ENCODE peak calls at places on chromosomes 5 and 9, in seven cellular contexts. N, W, U, A, X, R and K are unnamed samples. For H3K9me3 and H3K4me1, the result is how much of the 10 kb centered on the place peaks cover.

GRCh38 chr5:52024363-52024762 is 641.1 kb downstream of the ISL1 start:
- DNase-seq in W (no peak), X (no peak), R (no peak), A (no peak), U (no peak), N (no peak), K (no peak)

GRCh38 chr5:111830333-111830732 is 73.3 kb upstream of the NREP start:
- DNase-seq in W (peak), R (no peak), N (no peak), X (no peak), U (no peak), A (no peak), K (no peak)

GRCh38 chr9:84141762-84142370 is 161.3 kb downstream of the RMI1 start:
- DNase-seq in X (no peak), N (no peak), R (no peak), U (no peak), A (no peak), W (no peak), K (no peak)

GRCh38 chr5:154648706-154649105 is 106.5 kb upstream of the LARP1 start:
- DNase-seq in W (peak), U (no peak), N (peak), R (no peak), X (peak), A (no peak), K (peak)

GRCh38 chr9:124312290-124313265 is 54.8 kb downstream of the NEK6 start:
- DNase-seq in X (no peak), W (no peak), N (no peak), R (no peak), U (no peak), A (no peak), K (no peak)

GRCh38 chr5:14250094-14250777 is 107.1 kb downstream of the TRIO start:
- DNase-seq in U (no peak), R (peak), X (peak), W (peak), N (peak), A (no peak), K (peak)

GRCh38 chr9:125544988-125545651 is 161.9 kb downstream of the MAPKAP1 start:
- DNase-seq in X (no peak), U (no peak), W (peak), R (no peak), A (no peak), N (peak), K (no peak)

GRCh38 chr5:178434016-178434761 is 156.0 kb downstream of the COL23A1 start:
- DNase-seq in U (no peak), A (no peak), N (peak), X (no peak), W (no peak), R (no peak), K (peak)

GRCh38 chr5:79464695-79465332 is 49.1 kb downstream of the HOMER1 start:
- DNase-seq in A (peak), W (peak), N (no peak), U (no peak), X (no peak), R (no peak), K (no peak)

GRCh38 chr9:131289301-131290038 is at the start of gene PLPP7:
- DNase-seq in U (no peak), A (peak), N (peak), R (peak), X (no peak), W (peak), K (peak)

GRCh38 chr9:130356877-130357584 is 87.7 kb upstream of the ASS1 start:
- DNase-seq in X (no peak), W (no peak), N (no peak), U (no peak), A (no peak), R (no peak), K (no peak)

GRCh38 chr5:79562351-79563246 is 48.7 kb upstream of the HOMER1 start:
- DNase-seq in W (peak), A (no peak), R (no peak), X (no peak), U (no peak), N (no peak), K (no peak)

GRCh38 chr9:74950456-74950855 is 2.3 kb downstream of the C9orf40 start:
- DNase-seq in X (no peak), A (no peak), U (no peak), R (no peak), W (peak), N (no peak), K (no peak)

GRCh38 chr5:156584856-156585255 is 257.9 kb downstream of the SGCD start:
- DNase-seq in X (no peak), R (no peak), A (no peak), U (no peak), W (peak), N (no peak), K (no peak)
- H3K9me3 ChIP-seq in X (under half), R (under half), A (under half), U (under half), W (under half), N (under half), K (under half)

DNA sequence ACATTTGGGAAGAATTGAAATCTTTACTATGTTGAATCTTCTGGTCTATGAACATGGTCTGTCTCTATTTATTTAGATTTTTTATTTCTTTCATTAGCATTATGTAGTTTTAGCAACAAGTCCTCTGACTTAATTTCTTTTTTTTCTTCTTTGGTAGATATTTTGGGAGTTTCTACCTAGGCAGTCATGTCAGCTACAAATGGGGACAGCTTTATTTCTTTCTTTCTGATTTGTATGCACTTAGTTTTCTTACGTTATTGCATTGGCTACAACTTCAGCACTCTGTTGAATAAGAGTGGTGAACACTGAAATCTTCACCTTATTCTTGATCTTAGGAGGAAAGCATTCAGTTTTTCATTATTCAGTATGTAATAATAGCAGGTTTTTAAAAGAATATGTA is 33.5 kb downstream of the SMC5 start:
- DNase-seq in A (no peak), N (no peak), X (no peak), U (no peak), R (no peak), W (no peak), K (no peak)
- H3K4me1 ChIP-seq in A (under half), N (under half), X (under half), U (under half), R (under half), W (under half), K (under half)

DNA sequence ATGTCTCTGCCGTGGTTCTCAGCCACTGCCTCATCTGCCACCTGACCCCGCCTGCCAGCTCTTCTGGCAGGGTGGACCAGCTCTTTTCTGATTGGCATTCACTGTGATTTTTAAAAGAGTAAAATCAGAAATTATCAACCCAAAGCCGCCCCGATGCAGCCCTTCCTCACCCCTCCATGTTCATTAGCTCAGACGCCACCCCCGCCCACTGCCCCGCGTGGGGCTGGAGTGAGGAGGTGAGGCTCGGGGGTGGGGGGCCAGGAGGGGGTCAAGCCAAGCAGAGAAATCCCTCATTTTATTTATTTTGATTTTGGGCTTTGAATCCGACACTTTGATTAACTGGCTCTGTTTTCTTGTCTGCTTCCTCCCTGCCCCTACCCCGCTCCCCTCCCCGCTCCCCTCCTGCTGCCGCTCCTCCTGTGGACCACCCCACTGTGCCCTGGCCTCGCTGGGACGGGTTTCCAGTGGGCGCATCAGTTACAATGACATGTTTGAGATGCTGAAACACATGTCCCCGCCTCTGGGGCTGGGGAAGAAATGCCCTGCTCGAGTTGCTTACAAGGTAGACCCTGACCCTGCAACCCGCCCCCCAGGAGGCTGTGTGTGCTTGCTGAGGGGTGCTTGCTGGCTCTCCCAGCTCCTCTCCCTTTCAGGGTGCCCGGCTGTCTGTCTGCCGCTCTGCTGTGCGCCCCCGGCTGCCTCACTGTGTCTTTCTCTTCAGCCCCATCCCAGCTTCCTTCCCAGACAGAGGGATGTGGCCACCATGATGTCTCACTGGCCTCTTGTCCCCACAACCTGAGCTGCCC is 224.9 kb downstream of the CACNA1B start:
- DNase-seq in U (no peak), X (no peak), N (peak), W (no peak), A (no peak), R (no peak), K (peak)
- H3K9me3 ChIP-seq in U (under half), X (under half), N (under half), W (under half), A (under half), R (under half), K (under half)

DNA sequence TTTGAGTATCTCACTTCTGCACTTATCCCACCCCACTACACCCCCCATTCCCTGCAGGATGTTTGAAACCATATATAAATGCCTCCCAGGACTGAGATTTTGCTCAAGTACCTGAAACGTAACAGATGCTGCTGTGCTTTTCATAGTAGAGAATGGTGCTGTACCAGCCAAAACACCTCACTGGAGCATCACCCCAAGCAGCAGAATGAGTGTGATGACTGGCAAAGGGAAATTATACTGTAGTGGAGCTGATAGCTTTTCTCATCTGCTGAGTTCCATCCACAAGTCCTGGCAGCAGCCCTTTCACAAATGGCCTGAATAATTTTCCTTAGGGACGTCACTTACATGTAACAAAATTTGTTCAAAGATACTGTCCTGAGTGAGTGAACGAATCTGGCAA is 246.1 kb downstream of the KDM4C start:
- DNase-seq in R (no peak), N (no peak), A (no peak), X (no peak), U (no peak), W (no peak), K (no peak)
- H3K4me1 ChIP-seq in R (under half), N (under half), A (under half), X (under half), U (under half), W (under half), K (under half)

GRCh38 chr5:164422400-164422799 is 917.0 kb downstream of the MAT2B start:
- DNase-seq in R (no peak), A (peak), X (no peak), N (no peak), W (no peak), U (no peak), K (no peak)
- H3K9me3 ChIP-seq in R (half or more), A (under half), X (under half), N (under half), W (under half), U (under half), K (under half)

GRCh38 chr5:129506092-129506491 is 46.0 kb downstream of the ADAMTS19 start:
- DNase-seq in A (no peak), W (peak), N (no peak), R (no peak), U (no peak), X (no peak), K (no peak)

GRCh38 chr5:129499208-129499852 is 39.2 kb downstream of the ADAMTS19 start:
- DNase-seq in U (no peak), N (no peak), A (no peak), X (no peak), R (no peak), W (no peak), K (no peak)

GRCh38 chr5:129496875-129497274 is 36.8 kb downstream of the ADAMTS19 start:
- DNase-seq in W (no peak), N (no peak), A (no peak), U (no peak), R (no peak), X (no peak), K (no peak)

GRCh38 chr5:129496410-129496809 is 36.3 kb downstream of the ADAMTS19 start:
- DNase-seq in R (peak), X (no peak), U (no peak), W (no peak), A (no peak), N (no peak), K (no peak)

GRCh38 chr5:129500101-129500500 is 40.0 kb downstream of the ADAMTS19 start:
- DNase-seq in X (no peak), R (no peak), W (no peak), N (no peak), U (no peak), A (no peak), K (no peak)
- H3K4me1 ChIP-seq in X (under half), R (under half), W (under half), N (under half), U (under half), A (under half), K (under half)

GRCh38 chr9:65432051-65432450 is 147.0 kb upstream of the FOXD4L5 start:
- DNase-seq in A (no peak), R (no peak), X (no peak), U (no peak), N (no peak), W (no peak), K (no peak)

GRCh38 chr9:65426231-65426630 is 141.2 kb upstream of the FOXD4L5 start:
- DNase-seq in A (no peak), R (no peak), N (no peak), W (no peak), U (no peak), X (no peak), K (no peak)

GRCh38 chr9:65435464-65435863 is 150.5 kb upstream of the FOXD4L5 start:
- DNase-seq in R (no peak), N (no peak), W (no peak), U (no peak), A (no peak), X (no peak), K (no peak)

GRCh38 chr9:65432722-65433323 is 147.8 kb upstream of the FOXD4L5 start:
- DNase-seq in W (no peak), N (no peak), R (no peak), A (no peak), U (no peak), X (no peak), K (no peak)

GRCh38 chr9:65430221-65430620 is 145.2 kb upstream of the FOXD4L5 start:
- DNase-seq in X (no peak), N (no peak), A (no peak), W (no peak), R (no peak), U (no peak), K (no peak)
- H3K9me3 ChIP-seq in X (under half), N (under half), A (under half), W (under half), R (half or more), U (under half), K (under half)

GRCh38 chr5:133226186-133226585 is 174.4 kb downstream of the HSPA4 start:
- DNase-seq in R (no peak), N (no peak), U (no peak), W (no peak), A (no peak), X (no peak), K (no peak)
- H3K4me1 ChIP-seq in R (under half), N (under half), U (under half), W (under half), A (under half), X (under half), K (under half)